ENCODE peak calls at places on chromosomes 6 and 20, in four cellular contexts. R is kidney tubule cell, I is activated T-cell treated with anti-CD3 and anti-CD28 coated beads for 1 hour, E is non-pigmented ciliary epithelial cell. F is an unnamed sample.

GRCh38 chr6:3771407-3772011 is 20.0 kb upstream of the PXDC1 start:
- DNase-seq in R (no peak), I (no peak), E (no peak), F (no peak)

GRCh38 chr6:37779902-37780628 is 39.5 kb upstream of the ZFAND3 start:
- DNase-seq in R (no peak), I (no peak), E (no peak), F (no peak)

GRCh38 chr20:20207872-20208271 is 155.5 kb downstream of the CFAP61 start:
- DNase-seq in R (no peak), I (no peak), E (no peak), F (no peak)

GRCh38 chr6:137830562-137830961 is 36.5 kb upstream of the TNFAIP3 start:
- DNase-seq in R (no peak), I (no peak), E (no peak), F (no peak)

GRCh38 chr6:38517005-38517404 is 122.7 kb downstream of the BTBD9 start:
- DNase-seq in R (peak; percentile 69), I (no peak), E (no peak), F (no peak)

GRCh38 chr6:167141667-167142432 is 15.9 kb downstream of the GPR31 start:
- DNase-seq in R (peak; percentile 62), I (peak; percentile 24), E (no peak), F (no peak)

GRCh38 chr6:144215932-144216667 is 65.8 kb downstream of the STX11 start:
- DNase-seq in R (peak; percentile 95), I (peak; percentile 80), E (peak; percentile 88), F (peak; percentile 95)

GRCh38 chr6:79672631-79673065 is 41.5 kb downstream of the SH3BGRL2 start:
- DNase-seq in R (peak; percentile 47), I (no peak), E (no peak), F (no peak)

GRCh38 chr6:105324386-105325000 is 78.4 kb downstream of the PREP start:
- DNase-seq in R (peak; percentile 9), I (no peak), E (no peak), F (no peak)

GRCh38 chr6:32903952-32904351 is 36.9 kb downstream of the HLA-DMB start:
- DNase-seq in R (no peak), I (no peak), E (no peak), F (no peak)

GRCh38 chr6:76772951-76773350 is 690.3 kb downstream of the HTR1B start:
- DNase-seq in R (no peak), I (no peak), E (no peak), F (no peak)

GRCh38 chr20:37902504-37903313 is at the start of gene VSTM2L:
- DNase-seq in R (peak; percentile 55), I (no peak), E (no peak), F (no peak)

GRCh38 chr6:82988904-82989303 is 76.7 kb downstream of the UBE3D start:
- DNase-seq in R (no peak), I (no peak), E (no peak), F (no peak)

GRCh38 chr6:859936-860335 is 167.0 kb upstream of the EXOC2 start:
- DNase-seq in R (no peak), I (no peak), E (no peak), F (no peak)

GRCh38 chr20:23629017-23629541 is 8.7 kb downstream of the CST3 start:
- DNase-seq in R (peak; percentile 93), I (no peak), E (peak; percentile 38), F (no peak)

GRCh38 chr20:2752631-2753455 is 47.6 kb downstream of the CPXM1 start:
- DNase-seq in R (peak; percentile 33), I (peak; percentile 30), E (no peak), F (no peak)

GRCh38 chr6:159540152-159540551 is 152.9 kb downstream of the SOD2 start:
- DNase-seq in R (no peak), I (no peak), E (no peak), F (no peak)

GRCh38 chr20:48205786-48206185 is 420.5 kb upstream of the SULF2 start:
- DNase-seq in R (no peak), I (no peak), E (no peak), F (no peak)

GRCh38 chr6:132695773-132696172 is 18.1 kb downstream of the VNN1 start:
- DNase-seq in R (no peak), I (no peak), E (no peak), F (no peak)

GRCh38 chr6:46186583-46186982 is 15.8 kb upstream of the ENPP5 start:
- DNase-seq in R (no peak), I (no peak), E (no peak), F (no peak)

GRCh38 chr20:61890210-61890609 is 175.5 kb downstream of the TAF4 start:
- DNase-seq in R (no peak), I (no peak), E (no peak), F (no peak)

GRCh38 chr20:1945134-1945618 is 48.7 kb downstream of the PDYN start:
- DNase-seq in R (no peak), I (no peak), E (no peak), F (peak; percentile 83)

GRCh38 chr6:106692823-106693216 is 63.4 kb downstream of the QRSL1 start:
- DNase-seq in R (no peak), I (no peak), E (no peak), F (no peak)

GRCh38 chr6:33746036-33746600 is 587 bp downstream of the IP6K3 start:
- DNase-seq in R (peak; percentile 77), I (no peak), E (no peak), F (peak; percentile 85)

GRCh38 chr6:1970151-1970561 is 275.2 kb downstream of the GMDS start:
- DNase-seq in R (no peak), I (no peak), E (no peak), F (no peak)

GRCh38 chr6:63458480-63459115 is 113.7 kb upstream of the LOC128125822 start:
- DNase-seq in R (peak; percentile 38), I (no peak), E (no peak), F (no peak)

F was measured in cardiac septum.